ENCODE peak calls at places on chromosomes 4 and X, in four cellular contexts. H is sciatic nerve; N is naive thymus-derived CD8-positive, alpha-beta T cell; E is activated effector memory CD4-positive, alpha-beta T cell treated with Interleukin-2 at 50 U/mL for 16 hours. M is an unnamed sample.

GRCh38 chr4:64251779-64252178 is 157.5 kb downstream of the TECRL start:
- DNase-seq in E (no peak), H (no peak), N (no peak), M (no peak)

GRCh38 chr4:172143605-172144314 is 330.6 kb downstream of the GALNTL6 start:
- DNase-seq in H (no peak), E (no peak), N (no peak), M (no peak)

GRCh38 chr4:79747252-79747651 is 325.8 kb downstream of the ANTXR2 start:
- DNase-seq in E (no peak), N (no peak), H (no peak), M (no peak)

GRCh38 chr4:40305329-40306193 is 29.6 kb upstream of the CHRNA9 start:
- DNase-seq in E (peak; percentile 26), N (no peak), H (no peak), M (peak; percentile 88)

GRCh38 chrX:31279359-31279758 is 207.5 kb upstream of the FTHL17 start:
- DNase-seq in N (no peak), H (no peak), E (no peak), M (no peak)

GRCh38 chr4:21962691-21963090 is 14.1 kb upstream of the KCNIP4 start:
- DNase-seq in N (no peak), H (no peak), E (no peak), M (no peak)

GRCh38 chr4:97104006-97104405 is 1039.3 kb downstream of the STPG2 start:
- DNase-seq in E (no peak), H (no peak), N (no peak), M (no peak)

GRCh38 chr4:26176621-26177121 is 144.1 kb upstream of the RBPJ start:
- DNase-seq in H (no peak), N (no peak), E (no peak), M (no peak)

GRCh38 chr4:147776600-147777175 is 44.8 kb downstream of the ARHGAP10 start:
- DNase-seq in N (no peak), E (no peak), H (no peak), M (no peak)

GRCh38 chr4:152114562-152114961 is 353.8 kb upstream of the GATB start:
- DNase-seq in N (no peak), H (no peak), E (no peak), M (no peak)